ENCODE peak calls at places on chromosomes 6 and 20, in four cellular contexts. One of them, this sample, is unnamed.

GRCh38 chr6:44035621-44036020 is 91.6 kb downstream of the MRPL14 start:
- DNase-seq in HT1080: no peak
- DNase-seq in naive thymus-derived CD8-positive, alpha-beta T cell: no peak
- DNase-seq in AG09319: no peak
- DNase-seq in this sample: no peak

GRCh38 chr6:69729870-69730449 is 66.8 kb downstream of the LMBRD1 start:
- DNase-seq in HT1080: no peak
- DNase-seq in naive thymus-derived CD8-positive, alpha-beta T cell: no peak
- DNase-seq in AG09319: no peak
- DNase-seq in this sample: no peak

GRCh38 chr6:55174211-55175013 is at the start of gene HCRTR2:
- DNase-seq in HT1080: no peak
- DNase-seq in naive thymus-derived CD8-positive, alpha-beta T cell: no peak
- DNase-seq in AG09319: no peak
- DNase-seq in this sample: no peak

GRCh38 chr6:168441434-168442391 is 729 bp downstream of the SMOC2 start:
- DNase-seq in HT1080: no peak
- DNase-seq in naive thymus-derived CD8-positive, alpha-beta T cell: no peak
- DNase-seq in AG09319: no peak
- DNase-seq in this sample: no peak

GRCh38 chr6:159890201-159890600 is 587 bp upstream of the MAS1 start:
- DNase-seq in HT1080: no peak
- DNase-seq in naive thymus-derived CD8-positive, alpha-beta T cell: no peak
- DNase-seq in AG09319: no peak
- DNase-seq in this sample: no peak

GRCh38 chr6:139647816-139648215 is 273.4 kb upstream of the CITED2 start:
- DNase-seq in HT1080: no peak
- DNase-seq in naive thymus-derived CD8-positive, alpha-beta T cell: no peak
- DNase-seq in AG09319: no peak
- DNase-seq in this sample: no peak

GRCh38 chr6:50608421-50608820 is 104.9 kb upstream of the TFAP2D start:
- DNase-seq in HT1080: no peak
- DNase-seq in naive thymus-derived CD8-positive, alpha-beta T cell: no peak
- DNase-seq in AG09319: no peak
- DNase-seq in this sample: no peak

GRCh38 chr6:13417954-13418353 is 69.4 kb downstream of the GFOD1 start:
- DNase-seq in HT1080: no peak
- DNase-seq in naive thymus-derived CD8-positive, alpha-beta T cell: no peak
- DNase-seq in AG09319: no peak
- DNase-seq in this sample: no peak

GRCh38 chr6:109296971-109297372 is 85.3 kb downstream of the CD164 start:
- DNase-seq in HT1080: no peak
- DNase-seq in naive thymus-derived CD8-positive, alpha-beta T cell: no peak
- DNase-seq in AG09319: no peak
- DNase-seq in this sample: no peak

GRCh38 chr6:92504509-92504908 is 914.9 kb downstream of the EPHA7 start:
- DNase-seq in HT1080: no peak
- DNase-seq in naive thymus-derived CD8-positive, alpha-beta T cell: no peak
- DNase-seq in AG09319: no peak
- DNase-seq in this sample: no peak

GRCh38 chr20:16615199-16615598 is 42.0 kb upstream of the KIF16B start:
- DNase-seq in HT1080: peak; percentile 67
- DNase-seq in naive thymus-derived CD8-positive, alpha-beta T cell: no peak
- DNase-seq in AG09319: peak; percentile 56
- DNase-seq in this sample: no peak

GRCh38 chr6:150932976-150933375 is 67.5 kb downstream of the MTHFD1L start:
- DNase-seq in HT1080: no peak
- DNase-seq in naive thymus-derived CD8-positive, alpha-beta T cell: no peak
- DNase-seq in AG09319: peak; percentile 82
- DNase-seq in this sample: peak; percentile 94

GRCh38 chr20:33062750-33063149 is 9.0 kb downstream of the BPIFB3 start:
- DNase-seq in HT1080: no peak
- DNase-seq in naive thymus-derived CD8-positive, alpha-beta T cell: no peak
- DNase-seq in AG09319: no peak
- DNase-seq in this sample: no peak

GRCh38 chr6:170433163-170434095 is 119.7 kb downstream of the PSMB1 start:
- DNase-seq in HT1080: no peak
- DNase-seq in naive thymus-derived CD8-positive, alpha-beta T cell: no peak
- DNase-seq in AG09319: no peak
- DNase-seq in this sample: no peak

GRCh38 chr6:43835872-43836419 is 65.9 kb downstream of the VEGFA start:
- DNase-seq in HT1080: no peak
- DNase-seq in naive thymus-derived CD8-positive, alpha-beta T cell: no peak
- DNase-seq in AG09319: no peak
- DNase-seq in this sample: no peak

GRCh38 chr6:42217523-42218367 is at the start of gene MRPS10:
- DNase-seq in HT1080: peak; percentile 92
- DNase-seq in naive thymus-derived CD8-positive, alpha-beta T cell: peak; percentile 88
- DNase-seq in AG09319: peak; percentile 80
- DNase-seq in this sample: peak; percentile 70

GRCh38 chr6:90818163-90818562 is 231.3 kb upstream of the MAP3K7 start:
- DNase-seq in HT1080: no peak
- DNase-seq in naive thymus-derived CD8-positive, alpha-beta T cell: no peak
- DNase-seq in AG09319: no peak
- DNase-seq in this sample: no peak

GRCh38 chr20:33280000-33280680 is 2.9 kb upstream of the BPIFB1 start:
- DNase-seq in HT1080: no peak
- DNase-seq in naive thymus-derived CD8-positive, alpha-beta T cell: no peak
- DNase-seq in AG09319: no peak
- DNase-seq in this sample: no peak

GRCh38 chr6:43368517-43369160 is 808 bp downstream of the ZNF318 start:
- DNase-seq in HT1080: no peak
- DNase-seq in naive thymus-derived CD8-positive, alpha-beta T cell: peak; percentile 8
- DNase-seq in AG09319: no peak
- DNase-seq in this sample: no peak

GRCh38 chr6:7954477-7955200 is 44.1 kb upstream of the TXNDC5 start:
- DNase-seq in HT1080: peak; percentile 35
- DNase-seq in naive thymus-derived CD8-positive, alpha-beta T cell: no peak
- DNase-seq in AG09319: no peak
- DNase-seq in this sample: no peak

GRCh38 chr20:47272893-47273590 is 83.5 kb downstream of the ZMYND8 start:
- DNase-seq in HT1080: peak; percentile 64
- DNase-seq in naive thymus-derived CD8-positive, alpha-beta T cell: peak; percentile 36
- DNase-seq in AG09319: no peak
- DNase-seq in this sample: peak; percentile 23

GRCh38 chr6:22133352-22133751 is 163.5 kb downstream of the PRL start:
- DNase-seq in HT1080: no peak
- DNase-seq in naive thymus-derived CD8-positive, alpha-beta T cell: no peak
- DNase-seq in AG09319: no peak
- DNase-seq in this sample: no peak

GRCh38 chr20:37526839-37527637 is 638 bp downstream of the BLCAP start:
- DNase-seq in HT1080: no peak
- DNase-seq in naive thymus-derived CD8-positive, alpha-beta T cell: no peak
- DNase-seq in AG09319: no peak
- DNase-seq in this sample: no peak

GRCh38 chr20:48012401-48012974 is 227.2 kb upstream of the SULF2 start:
- DNase-seq in HT1080: peak; percentile 15
- DNase-seq in naive thymus-derived CD8-positive, alpha-beta T cell: no peak
- DNase-seq in AG09319: no peak
- DNase-seq in this sample: peak; percentile 75